ENCODE peak calls at places on chromosomes 11 and 22, in ten cellular contexts. A, K, W, T, R, L, M, F, C and Z are unnamed samples.

GRCh38 chr22:30611197-30611596 is 4.2 kb downstream of the TCN2 start:
- DNase-seq in W (no peak), T (no peak), F (no peak), C (no peak), R (no peak), K (no peak), M (no peak), A (peak), L (no peak), Z (no peak)

GRCh38 chr22:30665786-30666185 is 1.9 kb downstream of the DUSP18 start:
- DNase-seq in F (no peak), R (no peak), K (no peak), M (no peak), C (no peak), T (peak), L (no peak), A (no peak), W (no peak), Z (no peak)

GRCh38 chr22:33401291-33401690 is 343.1 kb upstream of the SYN3 start:
- DNase-seq in L (no peak), R (peak), C (no peak), K (no peak), F (no peak), W (no peak), M (no peak), A (no peak), T (no peak), Z (peak)

GRCh38 chr22:48923909-48924475 is 903.7 kb downstream of the BRD1 start:
- DNase-seq in K (no peak), T (no peak), F (no peak), R (no peak), M (no peak), W (no peak), L (no peak), A (no peak), C (no peak), Z (no peak)

GRCh38 chr11:44928144-44928543 is 22.5 kb downstream of the TP53I11 start:
- DNase-seq in R (no peak), T (no peak), K (no peak), M (no peak), C (no peak), L (no peak), A (no peak), F (no peak), W (no peak), Z (no peak)

GRCh38 chr11:106076421-106076922 is 675 bp downstream of the KBTBD3 start:
- DNase-seq in T (peak), L (peak), M (no peak), K (peak), A (no peak), F (no peak), W (no peak), C (no peak), R (no peak), Z (no peak)

GRCh38 chr11:10318527-10318802 is 13.6 kb downstream of the ADM start:
- DNase-seq in T (peak), F (no peak), W (no peak), L (no peak), C (no peak), A (no peak), K (no peak), M (no peak), R (no peak), Z (no peak)

GRCh38 chr11:117823941-117824420 is 563 bp downstream of the FXYD2 start:
- DNase-seq in A (no peak), M (peak), L (peak), C (no peak), T (peak), F (no peak), R (no peak), W (no peak), K (peak), Z (no peak)

GRCh38 chr22:43110927-43111623 is 525 bp downstream of the BIK start:
- DNase-seq in R (no peak), M (no peak), L (no peak), F (no peak), A (peak), K (peak), T (peak), C (peak), W (no peak), Z (no peak)

GRCh38 chr11:109898592-109898991 is 194.6 kb upstream of the ZC3H12C start:
- DNase-seq in R (no peak), K (no peak), T (no peak), L (no peak), F (no peak), A (no peak), M (no peak), W (no peak), C (no peak), Z (no peak)

GRCh38 chr22:27311666-27312566 is 489.6 kb downstream of the MN1 start:
- DNase-seq in R (no peak), C (no peak), F (no peak), T (peak), A (no peak), W (no peak), L (no peak), M (no peak), K (no peak), Z (no peak)

GRCh38 chr11:61737636-61738386 is 14.6 kb upstream of the MYRF start:
- DNase-seq in C (no peak), L (no peak), W (no peak), T (no peak), M (no peak), R (no peak), K (no peak), A (no peak), F (no peak), Z (no peak)

GRCh38 chr11:75273989-75274391 is 33.4 kb downstream of the TPBGL start:
- DNase-seq in C (peak), F (no peak), R (no peak), L (no peak), M (no peak), A (no peak), T (no peak), K (no peak), W (no peak), Z (no peak)

GRCh38 chr11:10108901-10109665 is 184.9 kb downstream of the SBF2 start:
- DNase-seq in C (no peak), T (no peak), R (no peak), M (no peak), L (peak), F (no peak), W (no peak), K (peak), A (no peak), Z (no peak)

GRCh38 chr11:117019871-117020270 is 78.4 kb downstream of the SIK3 start:
- DNase-seq in T (no peak), R (no peak), K (no peak), M (no peak), A (peak), F (no peak), C (no peak), L (no peak), W (no peak), Z (no peak)

GRCh38 chr11:12280199-12280837 is 97.1 kb upstream of the PARVA start:
- DNase-seq in W (no peak), L (no peak), F (no peak), A (no peak), C (peak), K (no peak), T (no peak), M (peak), R (no peak), Z (no peak)

DNA sequence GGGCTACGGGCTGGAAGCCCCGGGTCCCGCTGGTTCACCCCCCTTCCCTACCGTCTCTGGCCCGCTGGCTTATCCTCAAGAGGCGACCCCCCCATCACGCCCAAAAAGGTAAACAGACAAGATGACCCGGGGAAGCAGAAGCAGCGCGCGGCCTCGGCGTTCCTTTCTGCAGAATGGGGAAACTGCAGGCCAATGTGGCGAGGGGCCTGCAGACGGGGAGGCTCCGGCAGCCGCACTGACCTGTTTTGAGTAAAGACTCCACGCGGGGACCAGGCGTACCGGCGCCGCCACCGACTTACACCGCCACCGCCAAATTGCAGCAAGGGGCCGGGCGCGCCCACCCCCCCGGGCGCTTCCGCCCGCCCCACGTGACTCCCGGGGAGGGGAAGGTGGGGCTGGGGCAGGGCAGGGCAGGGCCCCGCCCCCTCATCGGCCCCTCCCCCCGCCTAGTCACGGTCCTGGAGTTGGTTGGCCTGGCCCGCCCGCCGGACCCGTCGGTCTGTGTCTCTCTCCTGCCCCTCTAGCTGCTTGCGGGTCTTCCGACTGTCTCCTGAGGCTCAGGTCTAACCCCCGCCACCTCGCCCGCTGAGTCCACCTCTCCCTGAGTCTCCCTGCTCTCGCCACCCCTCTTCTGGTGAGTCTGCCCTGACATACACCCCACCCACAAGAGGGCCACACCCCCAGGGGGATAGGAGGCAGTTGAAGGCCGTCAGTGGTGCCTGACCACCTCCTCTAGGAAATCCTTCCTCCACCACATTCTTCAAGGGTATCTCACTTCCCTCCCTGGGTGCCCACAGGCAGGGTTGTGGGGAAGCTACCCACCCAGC is at the start of gene ARAP1:
- DNase-seq in A (peak), F (peak), R (peak), L (peak), C (peak), M (peak), T (peak), W (peak), K (peak), Z (peak)
- TF ChIP-seq POLR2A in A (no peak), F (peak), R (no peak), L (no peak), C (no peak), M (no peak), T (peak), W (no peak), K (no peak), Z (peak)

GRCh38 chr22:18077639-18078328 is at the start of gene PEX26:
- DNase-seq in T (peak), F (peak), R (peak), C (peak), M (peak), K (peak), L (peak), W (peak), A (peak), Z (peak)
- TF ChIP-seq POLR2A in T (peak), F (no peak), R (peak), C (no peak), M (peak), K (peak), L (no peak), W (no peak), A (peak), Z (peak)

GRCh38 chr11:65506770-65507485 is 8.1 kb downstream of the MALAT1 start:
- DNase-seq in F (peak), M (no peak), K (peak), R (no peak), L (peak), W (no peak), A (peak), T (peak), C (peak), Z (no peak)
- TF ChIP-seq POLR2A in F (peak), M (peak), K (peak), R (peak), L (no peak), W (no peak), A (peak), T (peak), C (no peak), Z (peak)

GRCh38 chr11:7520981-7521487 is 7.2 kb downstream of the PPFIBP2 start:
- DNase-seq in K (no peak), L (no peak), T (no peak), F (no peak), C (no peak), R (no peak), M (no peak), W (no peak), A (no peak), Z (no peak)
- TF ChIP-seq POLR2A in K (no peak), L (no peak), T (no peak), F (no peak), C (no peak), R (no peak), M (no peak), W (no peak), A (no peak), Z (no peak)

GRCh38 chr22:44182591-44183588 is 2.2 kb downstream of the PARVG start:
- DNase-seq in L (no peak), W (no peak), F (no peak), A (no peak), K (peak), M (no peak), T (peak), C (peak), R (no peak), Z (no peak)

GRCh38 chr22:44180706-44181032 is at the start of gene PARVG:
- DNase-seq in M (no peak), L (no peak), T (peak), W (no peak), A (peak), K (no peak), C (no peak), F (no peak), R (no peak), Z (no peak)

GRCh38 chr22:44179989-44180705 is 578 bp upstream of the PARVG start:
- DNase-seq in C (no peak), M (no peak), W (no peak), K (no peak), T (no peak), A (no peak), F (no peak), R (no peak), L (no peak), Z (no peak)

GRCh38 chr22:44181912-44182590 is 1.3 kb downstream of the PARVG start:
- DNase-seq in T (no peak), L (no peak), C (no peak), A (no peak), K (no peak), F (no peak), W (no peak), M (no peak), R (no peak), Z (no peak)

DNA sequence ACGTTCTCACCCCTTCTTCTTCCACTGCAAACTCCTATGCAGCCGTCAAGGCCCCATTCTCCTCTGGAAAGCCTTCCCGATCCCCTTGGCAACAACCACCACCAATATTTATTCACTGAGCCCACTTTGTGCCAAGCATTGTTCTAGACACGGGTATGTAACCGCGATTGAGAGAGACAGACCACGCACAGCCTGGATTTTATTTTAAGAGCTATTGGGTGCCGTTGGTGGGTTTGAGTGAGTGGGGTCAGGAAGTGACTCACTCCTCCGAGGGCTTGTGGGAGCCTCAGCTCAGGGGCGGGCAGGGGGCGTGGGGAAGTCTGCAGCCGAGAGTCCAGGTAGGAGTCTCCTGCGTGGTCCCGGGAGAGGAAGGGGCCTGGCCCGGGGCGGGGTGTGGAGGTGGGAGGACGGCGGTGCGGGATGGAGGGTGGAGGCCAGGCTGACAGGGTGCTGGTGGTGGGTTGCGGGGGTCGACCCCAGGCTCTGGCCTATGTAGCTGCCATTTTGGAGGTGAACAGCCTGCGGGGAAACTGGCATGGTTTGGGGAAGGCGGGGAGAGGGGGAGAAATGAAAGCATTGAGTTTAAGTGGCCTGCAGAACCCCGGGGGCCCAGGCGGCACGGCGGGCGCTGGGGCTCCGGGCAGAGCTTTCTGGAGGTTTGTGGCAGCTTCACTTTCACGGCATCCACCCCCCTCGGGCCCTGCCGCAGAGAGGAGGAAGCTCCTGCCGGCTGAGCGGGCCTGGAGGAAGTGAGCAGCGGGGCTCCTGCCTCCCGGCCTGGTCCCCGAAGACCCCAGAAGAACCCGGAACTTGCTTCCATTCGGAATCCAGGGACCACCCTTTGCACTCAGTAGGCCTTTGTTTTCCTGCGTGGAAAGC is 547 bp downstream of the PARVG start:
- DNase-seq in K (peak), M (no peak), W (no peak), C (peak), F (no peak), A (no peak), L (no peak), R (no peak), T (peak), Z (no peak)
- TF ChIP-seq POLR2A in K (no peak), M (no peak), W (no peak), C (no peak), F (no peak), A (no peak), L (no peak), R (no peak), T (no peak), Z (no peak)